ENCODE peak calls at places on chromosomes 2 and 18, in eight cellular contexts. V is naive thymus-derived CD4-positive, alpha-beta T cell; F is left ventricle myocardium inferior; E is adrenal gland; Q is neural progenitor cell; A is mammary epithelial cell; U is RWPE2; L is small intestine. M is an unnamed sample.
A peak's percentile ranks its signal among the peaks of the same experiment; 100 is the strongest.

GRCh38 chr2:161418715-161419337 is 2.7 kb downstream of the TBR1 start:
- DNase-seq in F (no peak), L (no peak), Q (peak; percentile 82), E (no peak), A (no peak), U (no peak), V (no peak), M (no peak)

GRCh38 chr2:128547667-128548066 is 229.0 kb upstream of the HS6ST1 start:
- DNase-seq in V (no peak), L (no peak), Q (no peak), F (no peak), U (no peak), A (no peak), E (no peak), M (no peak)

GRCh38 chr18:76374330-76375281 is 120.4 kb downstream of the ZNF516 start:
- DNase-seq in L (no peak), V (peak; percentile 47), A (no peak), E (no peak), Q (no peak), U (no peak), F (no peak), M (no peak)

GRCh38 chr2:169933124-169933711 is 106.0 kb downstream of the UBR3 start:
- DNase-seq in E (no peak), A (peak; percentile 12), V (no peak), U (no peak), F (no peak), L (peak; percentile 28), Q (peak; percentile 32), M (no peak)

GRCh38 chr2:83112863-83113262 is 1346.2 kb downstream of the SUCLG1 start:
- DNase-seq in F (no peak), E (no peak), V (no peak), Q (no peak), A (no peak), U (no peak), L (no peak), M (no peak)

GRCh38 chr2:226227341-226227740 is 572.3 kb downstream of the IRS1 start:
- DNase-seq in Q (no peak), E (no peak), F (no peak), U (no peak), L (no peak), V (no peak), A (no peak), M (no peak)

GRCh38 chr18:23926590-23926989 is 88.0 kb upstream of the TTC39C start:
- DNase-seq in F (no peak), Q (no peak), A (no peak), L (no peak), U (no peak), V (no peak), E (no peak), M (no peak)

GRCh38 chr18:48355526-48356115 is 53.6 kb downstream of the ZBTB7C start:
- DNase-seq in A (no peak), U (no peak), F (no peak), V (no peak), L (no peak), Q (no peak), E (no peak), M (no peak)

GRCh38 chr18:22514655-22515054 is 96.9 kb upstream of the CTAGE1 start:
- DNase-seq in F (no peak), A (no peak), V (no peak), L (no peak), Q (no peak), E (no peak), U (no peak), M (no peak)

DNA sequence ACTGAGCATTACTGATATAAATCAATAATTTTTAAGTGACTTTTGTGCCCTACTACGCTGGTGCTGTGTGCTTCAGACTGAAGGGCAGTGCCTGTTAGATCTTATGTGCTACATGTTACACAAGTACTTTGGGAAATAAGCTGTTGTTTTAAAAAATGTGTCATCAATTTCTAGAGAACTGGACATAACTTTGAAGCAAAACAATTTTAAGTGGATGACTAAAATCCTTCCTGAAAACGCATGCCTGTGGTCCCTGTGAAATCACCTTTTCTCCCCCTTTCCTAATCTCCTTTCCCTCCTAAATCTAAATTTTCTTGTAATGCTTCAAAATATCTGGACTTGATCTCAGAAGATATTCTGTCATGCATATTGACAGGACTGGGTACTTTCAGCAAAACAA is 7.1 kb upstream of the IL1RL1 start:
- DNase-seq in Q (no peak), V (no peak), E (no peak), U (no peak), F (no peak), A (peak; percentile 27), L (no peak), M (no peak)
- H3K27ac ChIP-seq in Q (no peak overlapping the region), V (no peak overlapping the region), E (no peak overlapping the region), U (no peak overlapping the region), F (no peak overlapping the region), A (no peak overlapping the region), L (no peak overlapping the region), M (peak overlapping the region; percentile 49)

DNA sequence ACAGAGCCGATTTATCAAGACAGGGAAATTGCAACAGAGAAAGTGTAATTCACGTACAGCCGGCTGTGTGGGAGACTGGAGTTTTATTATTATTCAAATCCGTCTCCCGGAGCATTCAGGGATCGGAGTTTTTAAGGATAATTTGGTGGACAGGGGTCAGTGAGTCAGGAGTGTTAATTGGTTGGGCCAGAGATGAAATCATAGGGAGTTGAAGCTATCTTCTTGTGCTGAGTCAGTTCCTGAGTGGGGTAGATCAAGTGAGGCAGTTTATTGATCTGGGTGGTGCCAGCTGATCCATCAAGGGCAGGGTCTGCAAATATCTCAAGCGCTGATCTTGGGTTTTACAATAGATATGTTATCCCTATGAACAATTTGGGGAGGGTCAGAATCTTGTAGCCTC is 41.4 kb downstream of the TMEM17 start:
- DNase-seq in L (no peak), F (no peak), U (no peak), A (no peak), V (no peak), E (no peak), Q (no peak), M (no peak)
- H3K4me1 ChIP-seq in L (no peaks in the 10 kb centered on the region), F (peaks cover 23% of the 10 kb centered on the region), U (peaks cover 2% of the 10 kb centered on the region), A (peaks cover 12% of the 10 kb centered on the region), V (no peaks in the 10 kb centered on the region), E (no peaks in the 10 kb centered on the region), Q (peaks cover 48% of the 10 kb centered on the region), M (peaks cover 12% of the 10 kb centered on the region)

GRCh38 chr18:61605376-61606067 is 272.3 kb downstream of the CDH20 start:
- DNase-seq in Q (no peak), A (no peak), E (no peak), L (no peak), U (no peak), V (no peak), F (no peak), M (no peak)

GRCh38 chr18:61606759-61607158 is 273.5 kb downstream of the CDH20 start:
- DNase-seq in E (peak; percentile 84), Q (peak; percentile 56), U (peak; percentile 89), L (peak; percentile 54), A (peak; percentile 89), F (peak; percentile 76), V (no peak), M (peak; percentile 70)

GRCh38 chr18:61608306-61608705 is 275.1 kb downstream of the CDH20 start:
- DNase-seq in L (no peak), Q (no peak), F (no peak), E (no peak), V (no peak), U (no peak), A (no peak), M (no peak)

GRCh38 chr18:61609131-61609530 is 275.9 kb downstream of the CDH20 start:
- DNase-seq in U (no peak), E (no peak), A (no peak), Q (no peak), V (no peak), L (no peak), F (no peak), M (no peak)

GRCh38 chr18:61606068-61606660 is 272.9 kb downstream of the CDH20 start:
- DNase-seq in U (no peak), Q (peak; percentile 94), V (no peak), F (peak; percentile 33), A (peak; percentile 45), E (peak; percentile 11), L (no peak), M (no peak)
- H3K27ac ChIP-seq in U (peak overlapping the region; percentile 87), Q (no peak overlapping the region), V (no peak overlapping the region), F (peak overlapping the region; percentile 85), A (peak overlapping the region; percentile 76), E (no peak overlapping the region), L (peak overlapping the region; percentile 56), M (peak overlapping the region; percentile 52)

GRCh38 chr18:59954746-59955145 is 55.0 kb downstream of the PMAIP1 start:
- DNase-seq in E (no peak), U (no peak), Q (no peak), F (no peak), L (no peak), A (peak; percentile 74), V (no peak), M (no peak)
- H3K4me1 ChIP-seq in E (no peaks in the 10 kb centered on the region), U (peaks cover 48% of the 10 kb centered on the region), Q (no peaks in the 10 kb centered on the region), F (peaks cover 5% of the 10 kb centered on the region), L (no peaks in the 10 kb centered on the region), A (peaks cover 64% of the 10 kb centered on the region), V (no peaks in the 10 kb centered on the region), M (no peaks in the 10 kb centered on the region)

GRCh38 chr2:42421157-42421485 is 60.1 kb upstream of the COX7A2L start:
- DNase-seq in E (no peak), Q (no peak), A (no peak), V (no peak), L (no peak), F (no peak), U (no peak), M (no peak)
- H3K27ac ChIP-seq in E (no peak overlapping the region), Q (no peak overlapping the region), A (peak overlapping the region; percentile 35), V (no peak overlapping the region), L (no peak overlapping the region), F (no peak overlapping the region), U (no peak overlapping the region), M (no peak overlapping the region)

DNA sequence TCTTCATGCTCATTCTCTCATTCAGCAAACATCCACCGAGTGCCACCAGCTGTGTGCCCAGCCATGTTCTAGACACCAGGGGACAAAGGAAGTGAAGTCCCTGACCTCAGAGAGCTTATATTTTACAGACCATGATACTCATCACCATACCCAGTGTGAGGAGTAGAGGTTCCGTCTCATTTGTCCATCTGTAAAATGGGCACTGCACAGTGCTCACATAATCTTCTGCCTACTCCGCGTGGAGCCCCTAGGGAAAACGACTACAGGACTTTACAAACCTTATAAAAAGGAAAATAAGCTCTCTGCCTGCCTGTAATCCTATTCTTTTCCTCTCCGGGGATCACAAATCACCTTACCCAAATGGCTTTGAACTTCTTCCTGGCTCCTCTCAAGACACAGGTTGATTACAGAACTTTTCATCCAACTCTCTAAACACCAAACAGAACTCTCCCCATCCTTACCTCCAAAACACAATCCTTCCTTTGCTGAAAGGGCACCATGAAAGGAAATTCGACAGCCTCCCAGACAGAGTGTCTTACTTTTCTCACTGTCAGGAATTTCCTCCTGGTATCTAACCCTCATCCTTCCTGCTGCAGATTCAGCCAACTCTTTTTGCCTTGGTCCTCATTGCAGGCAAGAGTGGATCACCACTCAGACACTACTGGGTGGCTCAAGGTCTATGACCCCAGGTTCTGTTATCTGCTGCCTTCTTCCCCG is 99.5 kb downstream of the TNS1 start:
- DNase-seq in F (no peak), A (no peak), V (no peak), L (no peak), Q (no peak), U (no peak), E (no peak), M (no peak)
- H3K4me1 ChIP-seq in F (peaks cover 100% of the 10 kb centered on the region), A (peaks cover 13% of the 10 kb centered on the region), V (no peaks in the 10 kb centered on the region), L (peaks cover 14% of the 10 kb centered on the region), Q (peaks cover 6% of the 10 kb centered on the region), U (peaks cover 14% of the 10 kb centered on the region), E (peaks cover 78% of the 10 kb centered on the region), M (peaks cover 100% of the 10 kb centered on the region)

DNA sequence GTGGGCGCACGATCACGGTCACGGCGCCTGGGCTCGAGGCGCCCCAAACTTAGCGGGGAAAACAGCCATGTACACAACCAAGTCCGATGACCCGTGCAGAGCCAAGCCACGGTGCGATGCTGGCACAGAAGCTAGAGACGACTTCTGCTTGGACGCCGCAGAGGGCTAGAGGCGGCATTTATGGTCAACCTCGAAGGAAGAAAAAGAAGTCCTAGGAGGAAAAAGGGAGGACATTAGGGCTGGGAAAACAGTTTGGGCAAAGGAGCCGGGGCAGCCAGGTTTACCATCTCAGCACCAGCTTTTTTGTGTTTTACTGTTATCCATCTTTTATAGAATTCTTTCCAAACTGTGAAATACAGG is 606 bp upstream of the DTNB start:
- DNase-seq in L (no peak), E (no peak), F (no peak), Q (peak; percentile 39), U (no peak), A (no peak), V (no peak), M (no peak)
- H3K27ac ChIP-seq in L (peak overlapping the region; percentile 66), E (peak overlapping the region; percentile 21), F (peak overlapping the region; percentile 85), Q (no peak overlapping the region), U (peak overlapping the region; percentile 83), A (no peak overlapping the region), V (peak overlapping the region; percentile 64), M (peak overlapping the region; percentile 63)